ENCODE peak calls at places on chromosomes 13 and 19, in five cellular contexts. One of them, this sample, is unnamed.

GRCh38 chr19:57052102-57052501 is 67.7 kb upstream of the USP29 start:
- DNase-seq in ecto neural progenitor cell: no peak
- DNase-seq in activated naive CD8-positive, alpha-beta T cell treated with anti-CD3 and anti-CD28 coated beads, Interleukin-2, amount 50 U/mL, for 24 hours: no peak
- DNase-seq in foreskin fibroblast: no peak
- DNase-seq in stimulated activated CD4-positive, alpha-beta T cell treated with anti-CD3 and anti-CD28 coated beads, Interleukin-2, amount 100 ng/mL, for 48 hours: no peak
- DNase-seq in this sample: no peak

GRCh38 chr19:42200116-42200740 is 17.2 kb downstream of the DEDD2 start:
- DNase-seq in ecto neural progenitor cell: no peak
- DNase-seq in activated naive CD8-positive, alpha-beta T cell treated with anti-CD3 and anti-CD28 coated beads, Interleukin-2, amount 50 U/mL, for 24 hours: no peak
- DNase-seq in foreskin fibroblast: no peak
- DNase-seq in stimulated activated CD4-positive, alpha-beta T cell treated with anti-CD3 and anti-CD28 coated beads, Interleukin-2, amount 100 ng/mL, for 48 hours: no peak
- DNase-seq in this sample: no peak

GRCh38 chr19:15641901-15642491 is 1.3 kb downstream of the CYP4F3 start:
- DNase-seq in ecto neural progenitor cell: no peak
- DNase-seq in activated naive CD8-positive, alpha-beta T cell treated with anti-CD3 and anti-CD28 coated beads, Interleukin-2, amount 50 U/mL, for 24 hours: no peak
- DNase-seq in foreskin fibroblast: no peak
- DNase-seq in stimulated activated CD4-positive, alpha-beta T cell treated with anti-CD3 and anti-CD28 coated beads, Interleukin-2, amount 100 ng/mL, for 48 hours: no peak
- DNase-seq in this sample: no peak

GRCh38 chr13:102402292-102402691 is 444 bp upstream of the FGF14 start:
- DNase-seq in ecto neural progenitor cell: peak
- DNase-seq in activated naive CD8-positive, alpha-beta T cell treated with anti-CD3 and anti-CD28 coated beads, Interleukin-2, amount 50 U/mL, for 24 hours: peak
- DNase-seq in foreskin fibroblast: peak
- DNase-seq in stimulated activated CD4-positive, alpha-beta T cell treated with anti-CD3 and anti-CD28 coated beads, Interleukin-2, amount 100 ng/mL, for 48 hours: no peak
- DNase-seq in this sample: no peak

GRCh38 chr19:8461376-8461775 is 16.6 kb downstream of the HNRNPM start:
- DNase-seq in ecto neural progenitor cell: no peak
- DNase-seq in activated naive CD8-positive, alpha-beta T cell treated with anti-CD3 and anti-CD28 coated beads, Interleukin-2, amount 50 U/mL, for 24 hours: no peak
- DNase-seq in foreskin fibroblast: no peak
- DNase-seq in stimulated activated CD4-positive, alpha-beta T cell treated with anti-CD3 and anti-CD28 coated beads, Interleukin-2, amount 100 ng/mL, for 48 hours: no peak
- DNase-seq in this sample: no peak

GRCh38 chr13:77563110-77563509 is 27.6 kb downstream of the SCEL start:
- DNase-seq in ecto neural progenitor cell: no peak
- DNase-seq in activated naive CD8-positive, alpha-beta T cell treated with anti-CD3 and anti-CD28 coated beads, Interleukin-2, amount 50 U/mL, for 24 hours: no peak
- DNase-seq in foreskin fibroblast: peak
- DNase-seq in stimulated activated CD4-positive, alpha-beta T cell treated with anti-CD3 and anti-CD28 coated beads, Interleukin-2, amount 100 ng/mL, for 48 hours: no peak
- DNase-seq in this sample: no peak

GRCh38 chr19:41377977-41378707 is 1.8 kb downstream of the TMEM91 start:
- DNase-seq in ecto neural progenitor cell: peak
- DNase-seq in activated naive CD8-positive, alpha-beta T cell treated with anti-CD3 and anti-CD28 coated beads, Interleukin-2, amount 50 U/mL, for 24 hours: no peak
- DNase-seq in foreskin fibroblast: peak
- DNase-seq in stimulated activated CD4-positive, alpha-beta T cell treated with anti-CD3 and anti-CD28 coated beads, Interleukin-2, amount 100 ng/mL, for 48 hours: no peak
- DNase-seq in this sample: no peak

GRCh38 chr13:75061909-75062308 is 420.1 kb downstream of the TBC1D4 start:
- DNase-seq in ecto neural progenitor cell: no peak
- DNase-seq in activated naive CD8-positive, alpha-beta T cell treated with anti-CD3 and anti-CD28 coated beads, Interleukin-2, amount 50 U/mL, for 24 hours: no peak
- DNase-seq in foreskin fibroblast: peak
- DNase-seq in stimulated activated CD4-positive, alpha-beta T cell treated with anti-CD3 and anti-CD28 coated beads, Interleukin-2, amount 100 ng/mL, for 48 hours: no peak
- DNase-seq in this sample: no peak

GRCh38 chr19:52191374-52191773 is 1.5 kb downstream of the PPP2R1A start:
- DNase-seq in ecto neural progenitor cell: no peak
- DNase-seq in activated naive CD8-positive, alpha-beta T cell treated with anti-CD3 and anti-CD28 coated beads, Interleukin-2, amount 50 U/mL, for 24 hours: no peak
- DNase-seq in foreskin fibroblast: no peak
- DNase-seq in stimulated activated CD4-positive, alpha-beta T cell treated with anti-CD3 and anti-CD28 coated beads, Interleukin-2, amount 100 ng/mL, for 48 hours: no peak
- DNase-seq in this sample: no peak

GRCh38 chr13:35789335-35790166 is 313.1 kb upstream of the MAB21L1 start:
- DNase-seq in ecto neural progenitor cell: no peak
- DNase-seq in activated naive CD8-positive, alpha-beta T cell treated with anti-CD3 and anti-CD28 coated beads, Interleukin-2, amount 50 U/mL, for 24 hours: no peak
- DNase-seq in foreskin fibroblast: peak
- DNase-seq in stimulated activated CD4-positive, alpha-beta T cell treated with anti-CD3 and anti-CD28 coated beads, Interleukin-2, amount 100 ng/mL, for 48 hours: no peak
- DNase-seq in this sample: peak

GRCh38 chr19:52963229-52963760 is 614 bp upstream of the ZNF816 start:
- DNase-seq in ecto neural progenitor cell: peak
- DNase-seq in activated naive CD8-positive, alpha-beta T cell treated with anti-CD3 and anti-CD28 coated beads, Interleukin-2, amount 50 U/mL, for 24 hours: peak
- DNase-seq in foreskin fibroblast: no peak
- DNase-seq in stimulated activated CD4-positive, alpha-beta T cell treated with anti-CD3 and anti-CD28 coated beads, Interleukin-2, amount 100 ng/mL, for 48 hours: peak
- DNase-seq in this sample: no peak

GRCh38 chr13:29569253-29570057 is 26.0 kb downstream of the SLC7A1 start:
- DNase-seq in ecto neural progenitor cell: no peak
- DNase-seq in activated naive CD8-positive, alpha-beta T cell treated with anti-CD3 and anti-CD28 coated beads, Interleukin-2, amount 50 U/mL, for 24 hours: no peak
- DNase-seq in foreskin fibroblast: no peak
- DNase-seq in stimulated activated CD4-positive, alpha-beta T cell treated with anti-CD3 and anti-CD28 coated beads, Interleukin-2, amount 100 ng/mL, for 48 hours: no peak
- DNase-seq in this sample: no peak

GRCh38 chr19:17076539-17076919 is 952 bp downstream of the MYO9B start:
- DNase-seq in ecto neural progenitor cell: peak
- DNase-seq in activated naive CD8-positive, alpha-beta T cell treated with anti-CD3 and anti-CD28 coated beads, Interleukin-2, amount 50 U/mL, for 24 hours: peak
- DNase-seq in foreskin fibroblast: peak
- DNase-seq in stimulated activated CD4-positive, alpha-beta T cell treated with anti-CD3 and anti-CD28 coated beads, Interleukin-2, amount 100 ng/mL, for 48 hours: no peak
- DNase-seq in this sample: no peak

GRCh38 chr13:50401721-50402510 is 386.7 kb downstream of the KCNRG start:
- DNase-seq in ecto neural progenitor cell: no peak
- DNase-seq in activated naive CD8-positive, alpha-beta T cell treated with anti-CD3 and anti-CD28 coated beads, Interleukin-2, amount 50 U/mL, for 24 hours: no peak
- DNase-seq in foreskin fibroblast: peak
- DNase-seq in stimulated activated CD4-positive, alpha-beta T cell treated with anti-CD3 and anti-CD28 coated beads, Interleukin-2, amount 100 ng/mL, for 48 hours: no peak
- DNase-seq in this sample: no peak

GRCh38 chr13:87444135-87444534 is 227.0 kb upstream of the SLITRK5 start:
- DNase-seq in ecto neural progenitor cell: no peak
- DNase-seq in activated naive CD8-positive, alpha-beta T cell treated with anti-CD3 and anti-CD28 coated beads, Interleukin-2, amount 50 U/mL, for 24 hours: no peak
- DNase-seq in foreskin fibroblast: no peak
- DNase-seq in stimulated activated CD4-positive, alpha-beta T cell treated with anti-CD3 and anti-CD28 coated beads, Interleukin-2, amount 100 ng/mL, for 48 hours: no peak
- DNase-seq in this sample: no peak

GRCh38 chr19:1265611-1266115 is 3.5 kb upstream of the CIRBP start:
- DNase-seq in ecto neural progenitor cell: peak
- DNase-seq in activated naive CD8-positive, alpha-beta T cell treated with anti-CD3 and anti-CD28 coated beads, Interleukin-2, amount 50 U/mL, for 24 hours: peak
- DNase-seq in foreskin fibroblast: peak
- DNase-seq in stimulated activated CD4-positive, alpha-beta T cell treated with anti-CD3 and anti-CD28 coated beads, Interleukin-2, amount 100 ng/mL, for 48 hours: no peak
- DNase-seq in this sample: peak

GRCh38 chr13:98697833-98698232 is 54.6 kb downstream of the SLC15A1 start:
- DNase-seq in ecto neural progenitor cell: no peak
- DNase-seq in activated naive CD8-positive, alpha-beta T cell treated with anti-CD3 and anti-CD28 coated beads, Interleukin-2, amount 50 U/mL, for 24 hours: no peak
- DNase-seq in foreskin fibroblast: no peak
- DNase-seq in stimulated activated CD4-positive, alpha-beta T cell treated with anti-CD3 and anti-CD28 coated beads, Interleukin-2, amount 100 ng/mL, for 48 hours: no peak
- DNase-seq in this sample: no peak

GRCh38 chr19:18429717-18430416 is 8.1 kb downstream of the ISYNA1 start:
- DNase-seq in ecto neural progenitor cell: no peak
- DNase-seq in activated naive CD8-positive, alpha-beta T cell treated with anti-CD3 and anti-CD28 coated beads, Interleukin-2, amount 50 U/mL, for 24 hours: no peak
- DNase-seq in foreskin fibroblast: no peak
- DNase-seq in stimulated activated CD4-positive, alpha-beta T cell treated with anti-CD3 and anti-CD28 coated beads, Interleukin-2, amount 100 ng/mL, for 48 hours: no peak
- DNase-seq in this sample: no peak

GRCh38 chr19:57280913-57281425 is 684 bp downstream of the ZNF460 start:
- DNase-seq in ecto neural progenitor cell: no peak
- DNase-seq in activated naive CD8-positive, alpha-beta T cell treated with anti-CD3 and anti-CD28 coated beads, Interleukin-2, amount 50 U/mL, for 24 hours: no peak
- DNase-seq in foreskin fibroblast: no peak
- DNase-seq in stimulated activated CD4-positive, alpha-beta T cell treated with anti-CD3 and anti-CD28 coated beads, Interleukin-2, amount 100 ng/mL, for 48 hours: peak
- DNase-seq in this sample: no peak

GRCh38 chr19:10260141-10260584 is 8.1 kb downstream of the MRPL4 start:
- DNase-seq in ecto neural progenitor cell: no peak
- DNase-seq in activated naive CD8-positive, alpha-beta T cell treated with anti-CD3 and anti-CD28 coated beads, Interleukin-2, amount 50 U/mL, for 24 hours: peak
- DNase-seq in foreskin fibroblast: no peak
- DNase-seq in stimulated activated CD4-positive, alpha-beta T cell treated with anti-CD3 and anti-CD28 coated beads, Interleukin-2, amount 100 ng/mL, for 48 hours: peak
- DNase-seq in this sample: no peak

GRCh38 chr13:23705578-23705977 is 135.4 kb downstream of the TNFRSF19 start:
- DNase-seq in ecto neural progenitor cell: no peak
- DNase-seq in activated naive CD8-positive, alpha-beta T cell treated with anti-CD3 and anti-CD28 coated beads, Interleukin-2, amount 50 U/mL, for 24 hours: no peak
- DNase-seq in foreskin fibroblast: peak
- DNase-seq in stimulated activated CD4-positive, alpha-beta T cell treated with anti-CD3 and anti-CD28 coated beads, Interleukin-2, amount 100 ng/mL, for 48 hours: no peak
- DNase-seq in this sample: no peak